ENCODE peak calls at places on chromosomes 12 and 14, in four cellular contexts. P is SK-N-SH, N is H1, G is K562. S is an unnamed sample.

GRCh38 chr14:104665663-104666522 is 23.5 kb upstream of the INF2 start:
- DNase-seq in P (no peak), N (no peak), G (no peak), S (no peak)

GRCh38 chr12:52032431-52032796 is 18.8 kb upstream of the NR4A1 start:
- DNase-seq in P (no peak), N (no peak), G (no peak), S (no peak)

GRCh38 chr12:117155278-117156060 is 34.8 kb downstream of the FBXO21 start:
- DNase-seq in P (peak), N (peak), G (peak), S (peak)

GRCh38 chr14:102692334-102692733 is 84.9 kb upstream of the TRAF3 start:
- DNase-seq in P (no peak), N (no peak), G (no peak), S (no peak)

GRCh38 chr14:91858536-91859275 is 8.6 kb downstream of the TC2N start:
- DNase-seq in P (no peak), N (no peak), G (peak), S (no peak)

GRCh38 chr14:48398675-48399282 is 723.4 kb upstream of the MDGA2 start:
- DNase-seq in P (peak), N (no peak), G (peak), S (no peak)

GRCh38 chr12:2306012-2306411 is 253.2 kb downstream of the CACNA1C start:
- DNase-seq in P (no peak), N (no peak), G (no peak), S (no peak)

GRCh38 chr12:60263146-60263545 is 667.3 kb downstream of the SLC16A7 start:
- DNase-seq in P (no peak), N (no peak), G (no peak), S (no peak)

GRCh38 chr14:88551094-88551870 is 3.5 kb downstream of the PTPN21 start:
- DNase-seq in P (peak), N (no peak), G (peak), S (peak)

GRCh38 chr12:12333980-12334709 is 15.9 kb downstream of the MANSC1 start:
- DNase-seq in P (peak), N (no peak), G (peak), S (peak)

GRCh38 chr12:116508145-116509121 is 50.7 kb upstream of the MAP1LC3B2 start:
- DNase-seq in P (peak), N (no peak), G (peak), S (peak)

GRCh38 chr14:21136024-21136423 is 19.8 kb downstream of the OR5AU1 start:
- DNase-seq in P (peak), N (no peak), G (peak), S (no peak)

GRCh38 chr12:2347137-2347843 is 294.5 kb downstream of the CACNA1C start:
- DNase-seq in P (no peak), N (no peak), G (no peak), S (no peak)

GRCh38 chr14:56159066-56159465 is 40.9 kb downstream of the PELI2 start:
- DNase-seq in P (no peak), N (no peak), G (no peak), S (no peak)

GRCh38 chr12:1115471-1116242 is 124.6 kb downstream of the ERC1 start:
- DNase-seq in P (no peak), N (no peak), G (no peak), S (no peak)

GRCh38 chr14:33134975-33135374 is 196.3 kb downstream of the NPAS3 start:
- DNase-seq in P (no peak), N (no peak), G (no peak), S (no peak)

GRCh38 chr12:21940972-21941521 is at the start of gene ABCC9:
- DNase-seq in P (peak), N (no peak), G (peak), S (peak)

GRCh38 chr14:59161571-59162175 is 26.8 kb upstream of the DAAM1 start:
- DNase-seq in P (no peak), N (no peak), G (peak), S (no peak)

GRCh38 chr12:124499873-124500231 is 67.6 kb downstream of the NCOR2 start:
- DNase-seq in P (no peak), N (no peak), G (no peak), S (no peak)

GRCh38 chr12:124498870-124499753 is 68.3 kb downstream of the NCOR2 start:
- DNase-seq in P (no peak), N (no peak), G (no peak), S (no peak)

GRCh38 chr12:124501080-124501642 is 66.3 kb downstream of the NCOR2 start:
- DNase-seq in P (no peak), N (no peak), G (no peak), S (no peak)

GRCh38 chr12:124501827-124502226 is 65.6 kb downstream of the NCOR2 start:
- DNase-seq in P (no peak), N (no peak), G (no peak), S (no peak)

DNA sequence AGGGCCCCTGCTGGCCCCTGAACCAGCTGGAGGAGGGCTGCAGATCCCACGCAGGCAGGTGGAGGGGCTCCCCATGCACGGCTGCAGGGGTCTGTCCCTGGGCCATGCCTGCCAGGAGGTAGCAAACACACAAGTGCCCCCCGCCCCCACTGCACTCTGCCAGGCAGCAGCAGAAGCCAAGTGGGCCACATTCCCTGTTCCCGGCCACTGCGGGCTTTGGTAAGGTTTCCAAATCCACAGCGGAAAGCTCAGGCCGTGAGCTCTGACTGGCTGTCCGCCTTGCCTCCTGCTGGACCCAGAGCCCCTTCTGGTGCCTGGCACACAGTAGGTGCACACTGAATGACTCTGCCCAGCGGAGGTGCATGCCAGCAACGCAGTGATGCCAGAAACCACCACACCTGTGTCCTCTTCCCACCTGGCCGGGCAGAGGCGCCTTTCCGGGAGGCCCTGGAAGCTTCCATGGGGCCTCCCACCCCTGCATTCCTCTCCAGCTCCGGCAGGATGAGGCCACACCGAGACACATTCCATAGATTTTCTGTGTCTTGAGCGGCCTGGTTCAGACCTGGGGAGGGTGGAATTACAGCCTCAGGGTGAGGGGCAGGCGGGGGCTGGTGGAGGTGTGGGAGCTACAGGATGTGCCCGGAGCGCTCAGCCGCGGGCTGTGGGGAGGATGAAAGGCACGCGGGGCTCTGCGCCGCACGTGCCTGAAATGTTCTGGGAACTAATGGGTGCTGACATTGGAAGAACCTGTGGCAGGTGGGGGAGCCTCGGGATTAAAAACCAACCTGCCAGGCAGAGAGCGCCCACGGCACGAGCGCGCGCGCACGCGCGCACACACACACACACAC is 67.0 kb downstream of the NCOR2 start:
- DNase-seq in P (no peak), N (peak), G (no peak), S (peak)
- TF ChIP-seq TEAD4 in P (peak), N (peak), G (no peak), S (peak)

DNA sequence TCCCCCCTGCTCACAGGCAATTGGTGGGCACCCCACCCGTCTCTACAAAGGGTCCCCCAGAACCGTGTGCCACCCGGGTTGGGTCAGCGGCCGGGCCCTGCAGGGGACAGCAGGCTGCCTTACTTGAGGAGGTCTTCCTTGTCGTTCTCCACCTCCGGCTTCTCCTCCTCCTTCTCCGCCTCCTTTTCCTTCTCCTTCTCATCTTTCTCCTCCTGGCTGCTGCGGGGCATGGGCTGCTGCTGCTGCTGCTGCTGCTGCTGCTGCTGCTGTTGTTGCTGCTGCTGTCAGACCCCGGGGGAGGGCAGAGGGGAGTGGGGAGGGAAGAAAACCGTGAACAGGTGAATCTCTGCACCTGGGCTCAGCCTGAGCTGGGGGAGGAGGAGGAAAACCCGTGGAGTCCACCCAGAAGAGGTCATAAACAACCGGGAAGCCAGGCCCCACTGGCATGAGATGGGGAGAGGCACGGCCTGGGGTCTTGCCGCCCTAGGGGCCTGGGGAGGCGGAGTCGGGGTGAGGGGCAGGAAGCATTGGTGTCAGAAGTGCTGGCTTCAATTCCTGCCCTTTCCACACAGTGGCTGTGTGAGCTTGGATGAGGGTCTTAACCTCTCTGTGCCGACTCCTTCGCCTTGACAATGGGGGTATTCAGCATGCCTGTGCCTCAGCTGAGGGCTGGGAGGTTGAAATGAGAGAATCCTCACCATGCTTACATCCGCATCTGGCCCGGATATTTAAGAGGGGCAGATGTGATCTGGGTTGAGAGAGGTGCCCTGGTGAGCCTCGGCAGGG is 107.6 kb downstream of the RFLNA start:
- DNase-seq in P (no peak), N (no peak), G (no peak), S (no peak)
- TF ChIP-seq TEAD4 in P (no peak), N (no peak), G (no peak), S (no peak)

DNA sequence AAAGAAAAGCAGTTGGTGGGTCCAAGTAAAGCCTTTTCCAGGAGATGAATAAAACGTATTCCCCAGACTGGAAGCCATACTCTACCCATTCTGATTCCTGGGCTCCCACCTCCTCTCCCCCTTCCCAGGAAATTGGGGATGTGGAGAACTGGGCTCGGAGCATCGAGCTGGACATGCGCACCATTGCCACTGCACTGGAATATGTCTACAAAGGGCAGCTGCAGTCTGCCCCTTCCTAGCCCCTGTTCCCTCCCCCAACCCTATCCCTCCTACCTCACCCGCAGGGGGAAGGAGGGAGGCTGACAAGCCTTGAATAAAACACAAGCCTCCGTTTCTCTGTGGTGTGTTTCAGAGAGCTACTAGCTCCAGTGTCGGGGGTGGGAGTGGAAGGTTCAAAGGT is 822 bp upstream of the RDH5 start:
- DNase-seq in P (no peak), N (no peak), G (no peak), S (no peak)
- TF ChIP-seq TEAD4 in P (no peak), N (no peak), G (no peak), S (no peak)

GRCh38 chr14:77125275-77126073 is 16.1 kb downstream of the ZDHHC22 start:
- DNase-seq in P (peak), N (no peak), G (no peak), S (no peak)
- TF ChIP-seq TEAD4 in P (no peak), N (no peak), G (no peak), S (no peak)